ENCODE peak calls at places on chromosomes 6 and 20, in nine cellular contexts. K, E, M, W, A, I, J, V and G are unnamed samples.

GRCh38 chr6:160060221-160060620 is 61.4 kb upstream of the SLC22A1 start:
- DNase-seq in J (no peak), W (no peak), V (no peak), E (no peak), I (no peak), M (no peak), A (no peak), K (no peak), G (no peak)

GRCh38 chr20:57659789-57660509 is 39.7 kb upstream of the ZBP1 start:
- DNase-seq in E (no peak), J (no peak), A (no peak), M (no peak), I (peak; percentile 55), K (no peak), W (no peak), V (no peak), G (no peak)

GRCh38 chr6:137233561-137234504 is 14.6 kb upstream of the IFNGR1 start:
- DNase-seq in K (peak; percentile 95), I (peak; percentile 71), V (peak; percentile 21), W (peak; percentile 88), A (peak; percentile 96), J (peak; percentile 54), M (no peak), E (peak; percentile 91), G (peak; percentile 86)

GRCh38 chr20:38221041-38221589 is 39.4 kb downstream of the KIAA1755 start:
- DNase-seq in A (peak; percentile 61), I (peak; percentile 82), E (peak; percentile 52), V (peak; percentile 89), K (peak; percentile 62), J (peak; percentile 77), W (peak; percentile 27), M (peak; percentile 90), G (peak; percentile 66)

GRCh38 chr20:58950603-58951002 is 30.5 kb upstream of the NELFCD start:
- DNase-seq in E (no peak), A (no peak), V (no peak), M (no peak), J (no peak), K (no peak), W (no peak), I (no peak), G (no peak)

GRCh38 chr6:157164972-157165371 is 158.3 kb downstream of the TMEM242 start:
- DNase-seq in K (no peak), E (peak; percentile 34), J (no peak), W (no peak), I (no peak), M (no peak), V (no peak), A (no peak), G (no peak)

GRCh38 chr6:60754879-60755278 is 1531.1 kb downstream of the KHDRBS2 start:
- DNase-seq in J (no peak), K (no peak), E (no peak), W (no peak), A (no peak), I (no peak), M (peak; percentile 2), V (no peak), G (no peak)

GRCh38 chr6:69936674-69937363 is 70.5 kb downstream of the COL19A1 start:
- DNase-seq in I (peak; percentile 65), K (peak; percentile 15), E (no peak), W (peak; percentile 58), M (no peak), J (no peak), A (peak; percentile 67), V (no peak), G (no peak)

GRCh38 chr20:12237772-12238171 is 320.1 kb downstream of the BTBD3 start:
- DNase-seq in M (no peak), V (no peak), A (peak; percentile 66), I (no peak), W (peak; percentile 45), K (peak; percentile 59), J (no peak), E (no peak), G (peak; percentile 5)

GRCh38 chr20:12243327-12243726 is 325.6 kb downstream of the BTBD3 start:
- DNase-seq in I (no peak), V (no peak), A (no peak), E (no peak), M (no peak), K (no peak), J (no peak), W (no peak), G (no peak)

DNA sequence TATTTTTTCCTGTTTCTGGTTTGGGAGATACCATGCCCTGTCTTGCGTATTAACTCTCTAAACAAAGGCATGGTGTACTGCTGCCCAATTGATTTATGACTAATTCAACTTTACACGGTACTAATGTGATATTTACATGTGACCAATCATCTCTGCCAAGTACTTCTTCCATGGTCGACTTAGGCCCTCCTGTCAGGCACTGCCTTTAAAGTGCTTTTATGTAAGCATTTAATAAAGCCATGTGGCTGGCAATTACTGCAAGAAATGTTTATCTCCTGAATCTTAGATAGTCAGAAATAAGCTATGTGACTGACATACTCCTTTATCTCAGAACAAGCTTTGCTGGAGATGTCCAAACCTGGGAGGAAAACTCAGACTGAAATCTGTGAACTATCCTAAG is 323.4 kb downstream of the BTBD3 start:
- DNase-seq in W (no peak), V (no peak), J (no peak), I (no peak), M (no peak), K (no peak), E (no peak), A (no peak), G (no peak)
- TF ChIP-seq CTCF in W (no peak), V (no peak), J (no peak), I (no peak), M (no peak), K (no peak), E (no peak), A (no peak), G (no peak)

DNA sequence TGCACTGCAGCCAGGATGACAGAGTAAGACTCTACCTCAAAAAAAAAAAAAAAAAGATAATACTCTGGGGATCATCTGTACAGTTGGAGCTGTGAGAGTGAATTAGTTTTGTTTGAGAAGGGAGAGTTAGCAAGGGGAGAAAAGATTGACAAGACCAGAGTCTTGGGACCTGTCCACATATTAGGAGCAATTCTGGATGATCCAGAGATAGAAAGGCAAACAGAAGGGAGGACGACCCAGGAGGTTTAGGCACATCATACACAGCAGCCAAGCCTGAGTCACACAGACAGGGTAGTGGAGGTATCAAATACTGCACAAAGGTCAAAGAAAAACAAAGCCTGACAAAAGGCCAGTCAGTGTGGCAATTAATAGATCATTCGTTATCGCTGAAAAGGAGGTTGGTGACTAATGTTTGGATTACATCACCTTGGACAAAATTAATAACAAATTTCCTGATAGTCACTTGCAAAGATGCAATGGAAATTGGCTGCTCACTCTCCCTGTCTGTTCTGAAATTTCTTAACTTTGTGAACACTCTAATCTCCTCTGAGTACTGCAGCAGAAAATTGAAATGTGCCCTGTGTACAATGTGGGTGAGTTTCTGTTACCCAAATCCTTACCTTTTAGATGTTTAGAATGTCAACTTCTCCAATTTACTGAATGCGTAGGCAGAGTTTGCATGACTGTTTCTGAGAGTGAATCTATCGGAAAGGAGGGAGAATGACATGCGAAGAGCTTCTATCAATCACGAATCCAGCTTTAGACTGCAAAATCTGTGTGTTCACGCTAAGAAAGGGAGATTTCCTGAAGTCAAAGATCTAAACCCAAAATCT is 105.4 kb downstream of the TSHZ2 start:
- DNase-seq in J (no peak), M (no peak), I (peak; percentile 71), V (no peak), W (peak; percentile 39), E (no peak), K (peak; percentile 56), A (peak; percentile 72), G (peak; percentile 14)
- H3K4me3 ChIP-seq in J (no peak overlapping the region), M (no peak overlapping the region), I (no peak overlapping the region), V (no peak overlapping the region), W (no peak overlapping the region), E (no peak overlapping the region), K (no peak overlapping the region), A (no peak overlapping the region), G (no peak overlapping the region)

DNA sequence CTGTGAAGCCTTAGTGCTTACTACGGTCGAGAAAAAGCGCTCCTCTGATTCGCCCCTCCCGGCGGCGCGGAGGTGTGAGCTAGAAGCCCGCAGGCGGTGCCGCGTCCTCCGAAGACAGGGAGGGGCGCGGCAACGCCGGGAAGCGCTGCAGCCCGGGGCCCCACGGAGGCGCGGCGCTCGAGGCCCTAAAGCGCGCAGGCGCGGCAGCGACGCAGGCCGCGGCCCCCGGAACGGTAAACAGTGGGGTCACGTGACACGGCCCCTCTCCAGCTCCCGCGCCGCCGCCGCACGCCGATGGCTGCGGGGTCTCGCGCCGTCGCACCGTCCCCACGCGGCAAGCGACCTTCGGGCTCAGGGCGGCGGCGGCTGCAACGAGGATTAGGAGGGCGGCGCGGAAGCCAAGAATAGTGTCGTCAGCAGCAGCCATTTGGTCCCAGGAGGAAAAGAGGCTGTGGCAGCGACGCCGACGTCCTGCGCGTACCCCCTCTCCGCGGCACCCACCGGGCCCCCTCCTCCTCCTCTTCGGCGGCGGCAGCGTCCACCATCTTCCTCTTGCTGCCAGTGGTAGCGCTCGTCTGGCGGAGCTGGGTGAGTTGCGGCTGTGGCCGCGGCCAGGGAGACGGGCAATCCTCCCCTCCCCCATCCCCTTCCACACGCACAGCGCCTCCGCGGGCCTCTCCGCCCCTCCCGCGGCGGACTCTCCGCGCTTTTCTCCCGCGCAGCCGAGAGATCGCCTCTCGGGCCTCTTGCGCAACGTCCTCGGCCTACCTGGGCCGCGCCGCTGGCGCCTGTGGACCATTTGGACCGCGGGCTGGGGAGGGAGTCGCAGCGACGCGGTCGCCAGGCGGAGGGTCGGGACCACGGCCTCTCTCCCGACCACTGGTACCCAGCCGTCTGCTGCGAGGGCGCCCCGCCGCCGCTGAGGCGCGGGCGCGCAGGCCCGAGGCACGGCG is at the start of gene PHF3:
- DNase-seq in V (peak; percentile 95), K (peak; percentile 95), J (peak; percentile 95), W (peak; percentile 83), E (peak; percentile 84), M (peak; percentile 97), I (peak; percentile 91), A (peak; percentile 86), G (peak; percentile 89)
- TF ChIP-seq CTCF in V (no peak), K (peak; percentile 29), J (peak; percentile 31), W (peak; percentile 17), E (peak; percentile 7), M (peak; percentile 14), I (no peak), A (peak; percentile 26), G (peak; percentile 11)

DNA sequence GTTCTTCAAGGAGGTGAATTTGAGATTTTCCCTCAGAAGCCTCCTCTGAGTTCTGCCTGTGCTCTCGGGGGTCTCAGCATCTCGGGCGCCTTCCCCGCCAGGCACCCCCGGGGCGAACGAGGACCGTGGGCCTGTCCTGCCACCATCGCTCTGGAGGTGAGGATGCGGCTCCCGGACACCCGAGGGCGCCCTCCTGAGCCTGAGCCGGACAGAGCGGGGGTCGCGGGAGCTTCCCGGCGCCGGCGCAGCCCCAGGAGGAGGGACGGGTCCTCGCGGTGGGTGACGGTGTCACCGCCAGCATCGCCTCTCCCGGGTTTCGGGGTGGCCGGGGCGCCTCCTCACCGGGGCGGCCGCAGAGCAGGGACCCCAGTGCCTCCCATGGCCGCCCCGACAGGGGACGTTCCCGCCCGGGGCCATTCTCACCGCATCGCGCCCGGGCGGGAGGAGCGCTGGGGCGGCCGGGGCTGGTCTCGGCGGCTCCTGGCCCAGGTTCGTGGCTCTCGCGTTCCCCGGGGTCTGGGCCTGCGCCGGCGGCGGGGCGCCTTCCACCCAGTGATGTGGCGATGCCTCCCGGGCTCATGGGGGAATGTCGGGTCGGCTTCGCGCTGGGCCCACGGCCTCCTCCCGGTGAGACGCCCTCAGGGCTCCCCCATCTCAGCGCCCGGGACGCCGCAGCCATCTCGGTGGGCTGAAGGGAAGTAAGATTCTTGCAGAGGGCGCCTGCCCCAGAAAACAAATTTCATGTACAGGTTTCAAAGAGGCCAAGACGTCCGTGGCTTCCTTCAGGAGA is 210.5 kb downstream of the ERMARD start:
- DNase-seq in J (no peak), K (peak; percentile 26), W (no peak), M (peak; percentile 72), A (no peak), V (no peak), E (no peak), I (peak; percentile 60), G (no peak)
- H3K4me3 ChIP-seq in J (no peak overlapping the region), K (peak overlapping the region; percentile 30), W (no peak overlapping the region), M (peak overlapping the region; percentile 41), A (no peak overlapping the region), V (no peak overlapping the region), E (no peak overlapping the region), I (peak overlapping the region; percentile 55), G (no peak overlapping the region)